ENCODE peak calls at places on chromosome 20, in nine cellular contexts. One of them, this sample, is unnamed.

GRCh38 chr20:16437387-16437990 is 135.8 kb downstream of the KIF16B start:
- DNase-seq in NCI-H774: no peak
- DNase-seq in epithelial cell of esophagus: peak
- DNase-seq in C1 segment of cervical spinal cord: no peak
- DNase-seq in stimulated activated CD8-positive, alpha-beta memory T cell treated with anti-CD3 and anti-CD28 coated beads, Interleukin-7, amount 100 ng/mL, for 4 hours: no peak
- DNase-seq in activated CD4-positive, CD25-positive, alpha-beta regulatory T cell treated with anti-CD3 and anti-CD28 coated beads, Interleukin-2, amount 50 U/mL, for 72 hours: no peak
- DNase-seq in HS-27A: no peak
- DNase-seq in HEK293T: no peak
- DNase-seq in mesenchymal stem cell: no peak
- DNase-seq in this sample: no peak

GRCh38 chr20:34629342-34629741 is 47.5 kb downstream of the PIGU start:
- DNase-seq in NCI-H774: no peak
- DNase-seq in epithelial cell of esophagus: peak
- DNase-seq in C1 segment of cervical spinal cord: no peak
- DNase-seq in stimulated activated CD8-positive, alpha-beta memory T cell treated with anti-CD3 and anti-CD28 coated beads, Interleukin-7, amount 100 ng/mL, for 4 hours: no peak
- DNase-seq in activated CD4-positive, CD25-positive, alpha-beta regulatory T cell treated with anti-CD3 and anti-CD28 coated beads, Interleukin-2, amount 50 U/mL, for 72 hours: no peak
- DNase-seq in HS-27A: no peak
- DNase-seq in HEK293T: no peak
- DNase-seq in mesenchymal stem cell: no peak
- DNase-seq in this sample: no peak

GRCh38 chr20:59040682-59041081 is 1.9 kb downstream of the PRELID3B start:
- DNase-seq in NCI-H774: no peak
- DNase-seq in epithelial cell of esophagus: no peak
- DNase-seq in C1 segment of cervical spinal cord: no peak
- DNase-seq in stimulated activated CD8-positive, alpha-beta memory T cell treated with anti-CD3 and anti-CD28 coated beads, Interleukin-7, amount 100 ng/mL, for 4 hours: no peak
- DNase-seq in activated CD4-positive, CD25-positive, alpha-beta regulatory T cell treated with anti-CD3 and anti-CD28 coated beads, Interleukin-2, amount 50 U/mL, for 72 hours: no peak
- DNase-seq in HS-27A: no peak
- DNase-seq in HEK293T: no peak
- DNase-seq in mesenchymal stem cell: no peak
- DNase-seq in this sample: no peak

GRCh38 chr20:58623579-58624473 is 27.3 kb upstream of the STX16 start:
- DNase-seq in NCI-H774: no peak
- DNase-seq in epithelial cell of esophagus: peak
- DNase-seq in C1 segment of cervical spinal cord: no peak
- DNase-seq in stimulated activated CD8-positive, alpha-beta memory T cell treated with anti-CD3 and anti-CD28 coated beads, Interleukin-7, amount 100 ng/mL, for 4 hours: no peak
- DNase-seq in activated CD4-positive, CD25-positive, alpha-beta regulatory T cell treated with anti-CD3 and anti-CD28 coated beads, Interleukin-2, amount 50 U/mL, for 72 hours: no peak
- DNase-seq in HS-27A: peak
- DNase-seq in HEK293T: peak
- DNase-seq in mesenchymal stem cell: peak
- DNase-seq in this sample: no peak

GRCh38 chr20:1844723-1845523 is 50.3 kb upstream of the SIRPA start:
- DNase-seq in NCI-H774: no peak
- DNase-seq in epithelial cell of esophagus: no peak
- DNase-seq in C1 segment of cervical spinal cord: peak
- DNase-seq in stimulated activated CD8-positive, alpha-beta memory T cell treated with anti-CD3 and anti-CD28 coated beads, Interleukin-7, amount 100 ng/mL, for 4 hours: no peak
- DNase-seq in activated CD4-positive, CD25-positive, alpha-beta regulatory T cell treated with anti-CD3 and anti-CD28 coated beads, Interleukin-2, amount 50 U/mL, for 72 hours: peak
- DNase-seq in HS-27A: no peak
- DNase-seq in HEK293T: no peak
- DNase-seq in mesenchymal stem cell: peak
- DNase-seq in this sample: no peak

GRCh38 chr20:62728028-62728780 is 19.6 kb downstream of the NTSR1 start:
- DNase-seq in NCI-H774: no peak
- DNase-seq in epithelial cell of esophagus: no peak
- DNase-seq in C1 segment of cervical spinal cord: no peak
- DNase-seq in stimulated activated CD8-positive, alpha-beta memory T cell treated with anti-CD3 and anti-CD28 coated beads, Interleukin-7, amount 100 ng/mL, for 4 hours: no peak
- DNase-seq in activated CD4-positive, CD25-positive, alpha-beta regulatory T cell treated with anti-CD3 and anti-CD28 coated beads, Interleukin-2, amount 50 U/mL, for 72 hours: no peak
- DNase-seq in HS-27A: no peak
- DNase-seq in HEK293T: no peak
- DNase-seq in mesenchymal stem cell: no peak
- DNase-seq in this sample: no peak

GRCh38 chr20:36070451-36070850 is 84.1 kb upstream of the EPB41L1 start:
- DNase-seq in NCI-H774: no peak
- DNase-seq in epithelial cell of esophagus: no peak
- DNase-seq in C1 segment of cervical spinal cord: peak
- DNase-seq in stimulated activated CD8-positive, alpha-beta memory T cell treated with anti-CD3 and anti-CD28 coated beads, Interleukin-7, amount 100 ng/mL, for 4 hours: no peak
- DNase-seq in activated CD4-positive, CD25-positive, alpha-beta regulatory T cell treated with anti-CD3 and anti-CD28 coated beads, Interleukin-2, amount 50 U/mL, for 72 hours: no peak
- DNase-seq in HS-27A: no peak
- DNase-seq in HEK293T: no peak
- DNase-seq in mesenchymal stem cell: no peak
- DNase-seq in this sample: no peak

GRCh38 chr20:25705830-25706351 is 9.2 kb upstream of the ZNF337 start:
- DNase-seq in NCI-H774: no peak
- DNase-seq in epithelial cell of esophagus: no peak
- DNase-seq in C1 segment of cervical spinal cord: no peak
- DNase-seq in stimulated activated CD8-positive, alpha-beta memory T cell treated with anti-CD3 and anti-CD28 coated beads, Interleukin-7, amount 100 ng/mL, for 4 hours: no peak
- DNase-seq in activated CD4-positive, CD25-positive, alpha-beta regulatory T cell treated with anti-CD3 and anti-CD28 coated beads, Interleukin-2, amount 50 U/mL, for 72 hours: no peak
- DNase-seq in HS-27A: no peak
- DNase-seq in HEK293T: no peak
- DNase-seq in mesenchymal stem cell: no peak
- DNase-seq in this sample: no peak

GRCh38 chr20:48153523-48153922 is 368.2 kb upstream of the SULF2 start:
- DNase-seq in NCI-H774: peak
- DNase-seq in epithelial cell of esophagus: no peak
- DNase-seq in C1 segment of cervical spinal cord: no peak
- DNase-seq in stimulated activated CD8-positive, alpha-beta memory T cell treated with anti-CD3 and anti-CD28 coated beads, Interleukin-7, amount 100 ng/mL, for 4 hours: no peak
- DNase-seq in activated CD4-positive, CD25-positive, alpha-beta regulatory T cell treated with anti-CD3 and anti-CD28 coated beads, Interleukin-2, amount 50 U/mL, for 72 hours: no peak
- DNase-seq in HS-27A: no peak
- DNase-seq in HEK293T: no peak
- DNase-seq in mesenchymal stem cell: no peak
- DNase-seq in this sample: no peak